ENCODE peak calls at places on chromosomes 11 and 22, in ten cellular contexts. H is A673; E is stimulated activated CD4-positive, alpha-beta T cell treated with anti-CD3 and anti-CD28 coated beads, TNF-alpha, amount 100 ng/mL, for 24 hours; B is EH; O is glutamatergic neuron; M is A172; X is psoas muscle; J is non-pigmented ciliary epithelial cell; P is anterior cingulate cortex; V is left lobe of liver. C is an unnamed sample.

GRCh38 chr11:46003647-46004046 is 81.2 kb downstream of the LARGE2 start:
- DNase-seq in X (no peak), M (no peak), H (peak; percentile 86), E (no peak), O (no peak), J (no peak), V (no peak), P (no peak), B (peak; percentile 40), C (no peak)

GRCh38 chr11:119167933-119168332 is 592 bp upstream of the NLRX1 start:
- DNase-seq in J (no peak), E (no peak), V (no peak), M (no peak), H (no peak), X (no peak), B (no peak), P (no peak), O (no peak), C (no peak)

GRCh38 chr11:68659158-68659921 is 25.0 kb upstream of the GAL start:
- DNase-seq in E (no peak), P (peak; percentile 81), V (no peak), B (peak; percentile 97), J (peak; percentile 85), H (peak; percentile 95), X (peak; percentile 85), M (peak; percentile 93), O (peak; percentile 15), C (peak; percentile 46)

GRCh38 chr11:67289226-67289650 is at the start of gene ANKRD13D:
- DNase-seq in O (no peak), P (no peak), J (no peak), B (peak; percentile 38), X (no peak), H (no peak), M (no peak), E (no peak), V (no peak), C (no peak)

GRCh38 chr22:44601725-44602124 is 100.3 kb upstream of the PRR5 start:
- DNase-seq in O (no peak), J (no peak), X (peak; percentile 12), B (no peak), V (no peak), P (no peak), E (no peak), M (no peak), H (no peak), C (no peak)

GRCh38 chr11:112343368-112344039 is 82.8 kb upstream of the PLET1 start:
- DNase-seq in B (peak; percentile 33), X (no peak), O (no peak), J (no peak), V (no peak), E (no peak), P (no peak), M (no peak), H (no peak), C (peak; percentile 44)

GRCh38 chr22:17098379-17098819 is 13.6 kb downstream of the IL17RA start:
- DNase-seq in M (no peak), B (no peak), P (peak; percentile 38), H (no peak), J (no peak), X (no peak), O (no peak), V (no peak), E (no peak), C (no peak)

GRCh38 chr22:46067159-46068111 is 82.9 kb upstream of the PPARA start:
- DNase-seq in B (peak; percentile 51), X (peak; percentile 51), O (peak; percentile 9), M (peak; percentile 29), P (no peak), E (no peak), V (no peak), J (no peak), H (peak; percentile 75), C (peak; percentile 51)

GRCh38 chr11:128497057-128497957 is 90.1 kb downstream of the ETS1 start:
- DNase-seq in X (peak; percentile 64), E (no peak), O (no peak), M (peak; percentile 88), H (peak; percentile 63), V (peak; percentile 67), P (no peak), B (peak; percentile 99), J (peak; percentile 95), C (peak; percentile 72)

GRCh38 chr11:102280237-102280833 is 36.9 kb upstream of the BIRC3 start:
- DNase-seq in P (no peak), H (no peak), X (no peak), O (no peak), B (no peak), E (no peak), J (no peak), M (no peak), V (no peak), C (no peak)

GRCh38 chr11:33670250-33671011 is 30.2 kb downstream of the C11orf91 start:
- DNase-seq in E (no peak), P (no peak), X (no peak), H (no peak), O (no peak), B (peak; percentile 88), V (no peak), J (no peak), M (peak; percentile 70), C (peak; percentile 66)

GRCh38 chr11:133983660-133984316 is 27.0 kb upstream of the IGSF9B start:
- DNase-seq in M (no peak), X (peak; percentile 44), V (no peak), B (no peak), E (no peak), P (no peak), H (no peak), O (no peak), J (no peak), C (no peak)

GRCh38 chr11:110196241-110196754 is 100.1 kb downstream of the RDX start:
- DNase-seq in O (no peak), P (no peak), E (no peak), B (peak; percentile 81), M (peak; percentile 69), V (no peak), H (peak; percentile 47), X (no peak), J (peak; percentile 89), C (no peak)

GRCh38 chr22:45306139-45306538 is 3.6 kb upstream of the FAM118A start:
- DNase-seq in E (no peak), X (no peak), B (no peak), V (no peak), J (no peak), M (no peak), H (no peak), P (no peak), O (no peak), C (no peak)

GRCh38 chr11:34145073-34145472 is 39.6 kb downstream of the NAT10 start:
- DNase-seq in J (no peak), X (no peak), M (no peak), B (no peak), H (no peak), O (no peak), V (no peak), E (no peak), P (no peak), C (no peak)

GRCh38 chr11:11036185-11037161 is 178.6 kb upstream of the ZBED5 start:
- DNase-seq in V (no peak), P (peak; percentile 34), J (peak; percentile 31), B (peak; percentile 58), X (no peak), H (peak; percentile 35), M (peak; percentile 47), E (peak; percentile 9), O (no peak), C (peak; percentile 81)

GRCh38 chr11:30046211-30046945 is 29.5 kb upstream of the KCNA4 start:
- DNase-seq in J (no peak), P (no peak), V (no peak), B (no peak), X (no peak), H (peak; percentile 54), O (no peak), E (no peak), M (peak; percentile 37), C (peak; percentile 76)

GRCh38 chr11:12142909-12143308 is 32.5 kb downstream of the MICAL2 start:
- DNase-seq in M (no peak), B (no peak), V (no peak), E (no peak), J (no peak), O (no peak), P (no peak), X (no peak), H (no peak), C (no peak)

GRCh38 chr11:67356867-67357561 is 3.7 kb upstream of the POLD4 start:
- DNase-seq in J (no peak), E (peak; percentile 50), M (peak; percentile 77), O (peak; percentile 80), X (peak; percentile 79), P (peak; percentile 34), V (peak; percentile 64), H (peak; percentile 88), B (peak; percentile 84), C (peak; percentile 80)

GRCh38 chr11:61967177-61967923 is at the start of gene FTH1:
- DNase-seq in P (peak; percentile 90), M (peak; percentile 84), E (peak; percentile 70), O (peak; percentile 92), B (peak; percentile 94), J (no peak), H (peak; percentile 96), X (peak; percentile 96), V (peak; percentile 95), C (peak; percentile 90)

GRCh38 chr11:103842795-103843194 is 193.6 kb upstream of the DDI1 start:
- DNase-seq in J (peak; percentile 37), E (no peak), X (no peak), H (peak; percentile 33), P (no peak), V (no peak), O (no peak), B (peak; percentile 61), M (peak; percentile 9), C (no peak)

GRCh38 chr22:41900652-41901312 is 14.1 kb downstream of the SHISA8 start:
- DNase-seq in M (no peak), B (no peak), H (no peak), E (no peak), J (no peak), P (no peak), X (peak; percentile 36), V (no peak), O (no peak), C (no peak)

GRCh38 chr11:77815459-77815858 is 5.1 kb downstream of the RSF1 start:
- DNase-seq in E (no peak), P (no peak), O (no peak), X (no peak), V (no peak), H (no peak), J (no peak), B (no peak), M (no peak), C (no peak)

GRCh38 chr22:17846326-17846992 is 72.2 kb upstream of the BID start:
- DNase-seq in B (no peak), J (no peak), X (no peak), E (no peak), M (peak; percentile 4), O (no peak), V (no peak), H (no peak), P (no peak), C (no peak)

GRCh38 chr11:27611946-27612455 is 88.3 kb downstream of the BDNF start:
- DNase-seq in E (no peak), M (no peak), V (no peak), J (no peak), H (no peak), P (no peak), B (peak; percentile 32), O (no peak), X (no peak), C (no peak)

GRCh38 chr22:48968201-48968959 is 859.3 kb downstream of the BRD1 start:
- DNase-seq in H (no peak), M (peak; percentile 11), V (peak; percentile 44), J (no peak), X (no peak), E (no peak), P (no peak), O (no peak), B (no peak), C (peak; percentile 46)

GRCh38 chr22:27422442-27422841 is 379.1 kb downstream of the MN1 start:
- DNase-seq in P (no peak), H (no peak), B (no peak), V (no peak), O (no peak), E (no peak), X (no peak), M (no peak), J (no peak), C (no peak)

C was measured in SK-MEL-5.